ENCODE peak calls at places on chromosomes 5 and 9, in four cellular contexts. One of them, this sample, is unnamed.

GRCh38 chr9:4116091-4116581 is 183.7 kb downstream of the GLIS3 start:
- DNase-seq in mesenchymal stem cell: no peak
- DNase-seq in IMR-90: peak
- DNase-seq in H9: no peak
- DNase-seq in this sample: no peak

GRCh38 chr5:169080352-169080938 is 220.5 kb downstream of the SLIT3 start:
- DNase-seq in mesenchymal stem cell: no peak
- DNase-seq in IMR-90: no peak
- DNase-seq in H9: no peak
- DNase-seq in this sample: no peak

GRCh38 chr5:122295138-122295537 is 16.9 kb upstream of the SNCAIP start:
- DNase-seq in mesenchymal stem cell: no peak
- DNase-seq in IMR-90: no peak
- DNase-seq in H9: peak
- DNase-seq in this sample: no peak

GRCh38 chr9:133492061-133493021 is 13.4 kb upstream of the SLC2A6 start:
- DNase-seq in mesenchymal stem cell: no peak
- DNase-seq in IMR-90: no peak
- DNase-seq in H9: no peak
- DNase-seq in this sample: no peak

GRCh38 chr9:85258823-85259370 is 482.9 kb downstream of the AGTPBP1 start:
- DNase-seq in mesenchymal stem cell: peak
- DNase-seq in IMR-90: no peak
- DNase-seq in H9: peak
- DNase-seq in this sample: peak

GRCh38 chr9:35001285-35001677 is 11.7 kb downstream of the DNAJB5 start:
- DNase-seq in mesenchymal stem cell: no peak
- DNase-seq in IMR-90: no peak
- DNase-seq in H9: no peak
- DNase-seq in this sample: no peak

GRCh38 chr9:131578778-131579504 is 33.6 kb downstream of the PRRT1B start:
- DNase-seq in mesenchymal stem cell: no peak
- DNase-seq in IMR-90: no peak
- DNase-seq in H9: no peak
- DNase-seq in this sample: no peak

GRCh38 chr5:56142620-56143431 is 90.3 kb downstream of the ANKRD55 start:
- DNase-seq in mesenchymal stem cell: no peak
- DNase-seq in IMR-90: no peak
- DNase-seq in H9: no peak
- DNase-seq in this sample: no peak

GRCh38 chr9:131518553-131518952 is 12.5 kb downstream of the UCK1 start:
- DNase-seq in mesenchymal stem cell: no peak
- DNase-seq in IMR-90: no peak
- DNase-seq in H9: no peak
- DNase-seq in this sample: no peak

GRCh38 chr5:179250561-179251225 is 94.6 kb downstream of the ADAMTS2 start:
- DNase-seq in mesenchymal stem cell: no peak
- DNase-seq in IMR-90: no peak
- DNase-seq in H9: peak
- DNase-seq in this sample: no peak

GRCh38 chr9:5455181-5455580 is 4.8 kb downstream of the CD274 start:
- DNase-seq in mesenchymal stem cell: peak
- DNase-seq in IMR-90: peak
- DNase-seq in H9: no peak
- DNase-seq in this sample: no peak

GRCh38 chr9:68932458-68932857 is 81.5 kb downstream of the PRKACG start:
- DNase-seq in mesenchymal stem cell: no peak
- DNase-seq in IMR-90: no peak
- DNase-seq in H9: no peak
- DNase-seq in this sample: no peak

GRCh38 chr5:72210913-72211670 is 103.8 kb downstream of the MAP1B start:
- DNase-seq in mesenchymal stem cell: peak
- DNase-seq in IMR-90: peak
- DNase-seq in H9: no peak
- DNase-seq in this sample: no peak

GRCh38 chr5:14809369-14810144 is 62.0 kb downstream of the ANKH start:
- DNase-seq in mesenchymal stem cell: peak
- DNase-seq in IMR-90: peak
- DNase-seq in H9: no peak
- DNase-seq in this sample: no peak

GRCh38 chr9:100428871-100429654 is 2.1 kb downstream of the MSANTD3 start:
- DNase-seq in mesenchymal stem cell: peak
- DNase-seq in IMR-90: peak
- DNase-seq in H9: no peak
- DNase-seq in this sample: no peak

GRCh38 chr5:142743677-142744441 is 26.3 kb upstream of the ARHGAP26 start:
- DNase-seq in mesenchymal stem cell: no peak
- DNase-seq in IMR-90: peak
- DNase-seq in H9: no peak
- DNase-seq in this sample: no peak

GRCh38 chr5:71895546-71895945 is 176.5 kb downstream of the CARTPT start:
- DNase-seq in mesenchymal stem cell: no peak
- DNase-seq in IMR-90: no peak
- DNase-seq in H9: no peak
- DNase-seq in this sample: no peak

GRCh38 chr9:136848393-136849037 is 694 bp upstream of the PHPT1 start:
- DNase-seq in mesenchymal stem cell: no peak
- DNase-seq in IMR-90: no peak
- DNase-seq in H9: no peak
- DNase-seq in this sample: peak

GRCh38 chr9:126738553-126738952 is 66.3 kb upstream of the ZBTB43 start:
- DNase-seq in mesenchymal stem cell: no peak
- DNase-seq in IMR-90: no peak
- DNase-seq in H9: no peak
- DNase-seq in this sample: no peak

GRCh38 chr5:87241555-87241954 is 26.1 kb upstream of the RASA1 start:
- DNase-seq in mesenchymal stem cell: no peak
- DNase-seq in IMR-90: no peak
- DNase-seq in H9: no peak
- DNase-seq in this sample: no peak

GRCh38 chr9:34256104-34256503 is 73.0 kb downstream of the KIF24 start:
- DNase-seq in mesenchymal stem cell: no peak
- DNase-seq in IMR-90: no peak
- DNase-seq in H9: peak
- DNase-seq in this sample: no peak

GRCh38 chr5:147431586-147431985 is 78.3 kb downstream of the DPYSL3 start:
- DNase-seq in mesenchymal stem cell: no peak
- DNase-seq in IMR-90: no peak
- DNase-seq in H9: no peak
- DNase-seq in this sample: no peak

GRCh38 chr5:139689631-139690384 is 41.7 kb downstream of the CXXC5 start:
- DNase-seq in mesenchymal stem cell: peak
- DNase-seq in IMR-90: no peak
- DNase-seq in H9: peak
- DNase-seq in this sample: no peak

GRCh38 chr5:160341309-160341874 is 29.0 kb upstream of the CCNJL start:
- DNase-seq in mesenchymal stem cell: no peak
- DNase-seq in IMR-90: no peak
- DNase-seq in H9: no peak
- DNase-seq in this sample: no peak

GRCh38 chr9:81499021-81499454 is 190.3 kb downstream of the TLE1 start:
- DNase-seq in mesenchymal stem cell: peak
- DNase-seq in IMR-90: peak
- DNase-seq in H9: no peak
- DNase-seq in this sample: no peak

GRCh38 chr9:21579209-21579608 is 97.1 kb upstream of the IFNE start:
- DNase-seq in mesenchymal stem cell: peak
- DNase-seq in IMR-90: peak
- DNase-seq in H9: no peak
- DNase-seq in this sample: no peak

GRCh38 chr9:71937070-71937625 is 25.7 kb downstream of the C9orf85 start:
- DNase-seq in mesenchymal stem cell: no peak
- DNase-seq in IMR-90: no peak
- DNase-seq in H9: no peak
- DNase-seq in this sample: no peak

GRCh38 chr5:97658116-97658900 is 475.3 kb upstream of the RIOK2 start:
- DNase-seq in mesenchymal stem cell: no peak
- DNase-seq in IMR-90: no peak
- DNase-seq in H9: no peak
- DNase-seq in this sample: no peak

DNA sequence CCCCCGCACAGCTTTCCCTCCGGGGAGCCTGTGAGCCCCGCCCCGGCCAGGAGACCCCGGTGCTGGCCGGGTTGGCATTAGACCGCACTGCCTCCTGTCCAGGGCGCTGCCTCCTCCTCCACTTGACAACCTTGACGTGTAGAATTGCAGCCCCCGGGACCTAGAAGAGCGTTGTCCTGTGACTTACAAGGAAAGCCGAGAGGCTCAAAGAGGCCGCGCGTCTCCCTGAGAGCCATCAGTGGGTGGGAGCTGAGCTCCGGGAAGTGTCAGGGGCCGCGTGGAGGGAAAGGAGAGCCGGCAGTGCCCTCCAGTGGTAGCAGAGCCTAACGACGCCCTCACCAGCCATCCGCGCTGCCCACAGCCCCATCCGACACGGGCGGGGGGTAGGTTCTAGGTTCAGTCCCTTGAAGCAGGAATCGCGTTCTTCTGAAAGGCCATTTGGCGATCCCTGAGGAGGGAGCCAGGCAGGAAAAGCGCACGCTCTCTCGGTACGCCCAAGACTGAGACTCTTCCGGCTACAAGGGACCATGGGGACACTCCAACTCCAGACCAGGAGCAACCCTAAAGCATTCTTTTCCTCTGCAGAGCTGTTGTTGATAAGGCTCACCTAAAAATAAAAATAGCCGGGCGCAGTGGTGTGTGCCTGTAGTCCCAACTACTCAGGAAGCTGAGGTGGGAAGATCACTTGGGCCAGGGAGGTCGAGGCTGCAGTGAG is 40.6 kb upstream of the SAP30L start:
- DNase-seq in mesenchymal stem cell: peak
- DNase-seq in IMR-90: peak
- DNase-seq in H9: peak
- DNase-seq in this sample: peak
- H3K23ac ChIP-seq in mesenchymal stem cell: no peak
- H3K23ac ChIP-seq in IMR-90: peak
- H3K23ac ChIP-seq in H9: no peak
- H3K23ac ChIP-seq in this sample: no peak

DNA sequence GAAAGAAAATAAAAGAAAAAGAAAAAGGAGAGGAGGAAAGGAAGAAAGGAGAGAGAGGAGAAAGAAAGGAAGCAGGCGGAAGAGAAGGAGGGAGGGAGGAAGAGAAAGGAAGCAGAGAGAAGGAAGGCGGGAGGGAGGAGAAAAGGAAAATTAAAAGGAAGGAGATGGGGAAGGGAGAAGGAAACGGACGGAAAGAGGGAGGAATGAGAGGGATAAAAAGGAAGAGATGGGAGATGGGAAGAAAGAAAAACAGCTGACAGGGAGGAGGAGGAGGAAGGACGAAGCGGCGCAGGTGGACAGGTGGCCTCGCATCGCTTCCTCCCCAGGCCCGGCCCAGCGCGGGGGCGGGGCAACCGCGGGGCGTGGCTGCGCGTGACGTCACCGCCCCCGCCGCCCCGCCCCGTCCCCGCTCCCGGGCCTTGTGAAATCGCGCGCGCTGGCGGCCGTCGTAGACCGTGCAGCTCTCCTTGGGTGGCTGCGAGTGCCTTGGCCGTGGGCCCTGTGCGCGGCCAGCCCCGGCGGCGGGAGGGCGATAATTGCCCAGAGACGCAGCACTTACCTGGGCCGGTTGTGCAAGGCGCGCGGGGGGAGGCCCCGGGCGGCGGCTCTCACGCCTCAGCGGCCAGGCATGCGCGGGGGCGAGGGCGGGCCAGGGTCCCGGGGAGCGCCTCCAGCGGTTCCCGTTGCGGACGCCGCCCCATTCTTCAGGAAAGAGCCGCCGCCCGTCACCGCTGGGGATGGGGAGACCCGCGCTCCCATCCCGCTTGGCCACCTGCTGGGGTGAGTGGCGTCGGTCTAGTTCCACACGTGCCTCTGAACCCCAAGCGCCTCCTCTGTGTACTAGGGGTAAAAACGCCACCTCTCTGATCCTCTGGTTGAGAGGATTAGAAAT is 49.6 kb upstream of the FOXE1 start:
- DNase-seq in mesenchymal stem cell: peak
- DNase-seq in IMR-90: peak
- DNase-seq in H9: peak
- DNase-seq in this sample: peak
- H3K23ac ChIP-seq in mesenchymal stem cell: no peak
- H3K23ac ChIP-seq in IMR-90: no peak
- H3K23ac ChIP-seq in H9: no peak
- H3K23ac ChIP-seq in this sample: peak

GRCh38 chr5:172705576-172706084 is 64.6 kb downstream of the NEURL1B start:
- DNase-seq in mesenchymal stem cell: no peak
- DNase-seq in IMR-90: peak
- DNase-seq in H9: no peak
- DNase-seq in this sample: no peak

GRCh38 chr5:172706796-172707195 is 64.2 kb downstream of the DUSP1 start:
- DNase-seq in mesenchymal stem cell: no peak
- DNase-seq in IMR-90: no peak
- DNase-seq in H9: no peak
- DNase-seq in this sample: no peak

GRCh38 chr5:172710695-172711094 is 60.3 kb downstream of the DUSP1 start:
- DNase-seq in mesenchymal stem cell: no peak
- DNase-seq in IMR-90: no peak
- DNase-seq in H9: no peak
- DNase-seq in this sample: no peak

GRCh38 chr5:172708183-172708505 is 62.9 kb downstream of the DUSP1 start:
- DNase-seq in mesenchymal stem cell: no peak
- DNase-seq in IMR-90: no peak
- DNase-seq in H9: no peak
- DNase-seq in this sample: no peak

DNA sequence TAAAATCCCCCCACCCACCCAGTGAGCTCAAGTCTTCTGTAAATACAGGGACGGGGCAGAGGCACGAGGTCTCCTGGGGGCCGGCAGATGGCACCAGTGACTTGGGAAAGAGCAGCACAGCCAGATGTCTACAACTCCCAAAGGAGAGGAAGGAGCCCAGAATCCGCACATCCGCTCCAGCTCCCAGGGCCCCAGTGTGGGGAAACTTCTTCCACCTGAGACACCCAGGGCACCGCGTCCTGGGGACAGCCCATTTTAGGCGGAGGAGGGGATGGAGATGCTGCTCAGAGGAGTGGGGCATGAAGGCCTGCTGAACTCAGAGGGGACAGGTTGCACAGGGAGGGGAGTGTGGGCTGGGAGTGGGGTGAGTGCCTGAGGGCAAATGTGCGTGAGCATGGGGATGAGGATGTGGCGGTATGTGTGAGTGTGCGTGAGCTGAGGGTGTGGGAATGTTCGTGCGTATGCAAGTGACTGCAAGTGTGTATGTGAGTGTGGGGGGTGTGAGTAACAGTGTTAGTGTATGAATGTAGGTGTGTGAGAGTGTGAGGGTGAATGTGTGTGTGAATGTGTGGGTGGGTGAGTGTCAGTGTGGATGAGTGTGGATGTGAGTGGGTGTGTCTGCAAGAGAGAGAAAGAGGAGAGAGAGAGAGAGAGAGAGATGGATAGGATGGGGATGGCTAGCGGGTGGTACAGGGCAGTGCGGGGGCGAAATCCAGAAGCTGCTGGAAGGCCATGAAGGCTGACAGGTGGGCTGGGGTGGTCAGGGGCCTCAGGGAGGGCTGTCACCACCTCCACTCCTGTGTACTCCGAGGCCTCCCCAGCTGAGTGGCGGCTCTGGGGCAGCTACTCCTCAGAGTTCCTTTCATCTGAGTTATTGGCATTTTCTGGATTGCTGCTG is 63.5 kb downstream of the DUSP1 start:
- DNase-seq in mesenchymal stem cell: peak
- DNase-seq in IMR-90: peak
- DNase-seq in H9: peak
- DNase-seq in this sample: no peak
- H3K23ac ChIP-seq in mesenchymal stem cell: no peak
- H3K23ac ChIP-seq in IMR-90: no peak
- H3K23ac ChIP-seq in H9: no peak
- H3K23ac ChIP-seq in this sample: peak

GRCh38 chr9:130266236-130267098 is 907 bp downstream of the HMCN2 start:
- DNase-seq in mesenchymal stem cell: no peak
- DNase-seq in IMR-90: no peak
- DNase-seq in H9: peak
- DNase-seq in this sample: no peak
- H3K23ac ChIP-seq in mesenchymal stem cell: no peak
- H3K23ac ChIP-seq in IMR-90: no peak
- H3K23ac ChIP-seq in H9: no peak
- H3K23ac ChIP-seq in this sample: no peak

This sample was measured in neuronal stem cell.